ENCODE peak calls at places on chromosomes 4 and X, in seven cellular contexts. M is iris pigment epithelial cell, U is fibroblast of mammary gland, K is dermis blood vessel endothelial cell, E is ecto neural progenitor cell, X is RCC 7860, F is fibroblast of gingiva. W is an unnamed sample.

GRCh38 chrX:47574096-47574553 is 8.1 kb upstream of the TIMP1 start:
- DNase-seq in M (peak; percentile 18), U (no peak), K (no peak), E (peak; percentile 60), X (no peak), F (no peak), W (no peak)

GRCh38 chr4:55547461-55547770 is 707 bp upstream of the CLOCK start:
- DNase-seq in M (peak; percentile 34), U (no peak), K (no peak), E (no peak), X (peak; percentile 35), F (no peak), W (peak; percentile 51)

GRCh38 chr4:8737075-8737474 is 134.6 kb downstream of the HMX1 start:
- DNase-seq in M (no peak), U (no peak), K (no peak), E (no peak), X (no peak), F (no peak), W (no peak)

GRCh38 chr4:175536852-175537453 is 275.1 kb downstream of the GPM6A start:
- DNase-seq in M (peak; percentile 83), U (peak; percentile 80), K (peak; percentile 4), E (no peak), X (peak; percentile 36), F (peak; percentile 29), W (no peak)

GRCh38 chrX:46485897-46486296 is 59.3 kb downstream of the ZNF674 start:
- DNase-seq in M (no peak), U (no peak), K (no peak), E (no peak), X (no peak), F (no peak), W (peak; percentile 44)

GRCh38 chrX:32514986-32515385 is 696.4 kb downstream of the DMD start:
- DNase-seq in M (no peak), U (no peak), K (no peak), E (no peak), X (no peak), F (no peak), W (no peak)

GRCh38 chr4:6658204-6658585 is 17.7 kb downstream of the MRFAP1 start:
- DNase-seq in M (no peak), U (no peak), K (no peak), E (no peak), X (no peak), F (no peak), W (no peak)

GRCh38 chr4:8315343-8316250 is 46.0 kb downstream of the HTRA3 start:
- DNase-seq in M (peak; percentile 83), U (peak; percentile 75), K (peak; percentile 81), E (peak; percentile 61), X (peak; percentile 77), F (peak; percentile 69), W (no peak)

GRCh38 chr4:5940470-5941203 is 47.8 kb upstream of the CRMP1 start:
- DNase-seq in M (peak; percentile 65), U (peak; percentile 15), K (no peak), E (no peak), X (no peak), F (no peak), W (no peak)

GRCh38 chr4:158599150-158599549 is 72.5 kb downstream of the C4orf46 start:
- DNase-seq in M (no peak), U (peak; percentile 69), K (no peak), E (no peak), X (no peak), F (peak; percentile 78), W (no peak)

GRCh38 chr4:118964891-118965411 is 76.3 kb downstream of the SYNPO2 start:
- DNase-seq in M (peak; percentile 79), U (peak; percentile 72), K (no peak), E (no peak), X (no peak), F (peak; percentile 65), W (no peak)

GRCh38 chr4:140163029-140163810 is 9.2 kb upstream of the MAML3 start:
- DNase-seq in M (peak; percentile 78), U (peak; percentile 74), K (peak; percentile 66), E (no peak), X (no peak), F (peak; percentile 55), W (no peak)

GRCh38 chr4:68864438-68865177 is 48.8 kb downstream of the UGT2B10 start:
- DNase-seq in M (no peak), U (no peak), K (no peak), E (no peak), X (no peak), F (no peak), W (no peak)